ENCODE peak calls at places on chromosomes 2 and 18, in seven cellular contexts. One of them, this sample, is unnamed.

GRCh38 chr18:34976899-34977786 is 64.1 kb upstream of the MAPRE2 start:
- DNase-seq in GM12865: peak
- DNase-seq in AG04449: no peak
- DNase-seq in H1: peak
- DNase-seq in natural killer cell: peak
- DNase-seq in RWPE1: no peak
- DNase-seq in CD4-positive, alpha-beta T cell: peak
- DNase-seq in this sample: peak

GRCh38 chr2:20666364-20667150 is at the start of gene GDF7:
- DNase-seq in H1: peak
- DNase-seq in natural killer cell: no peak
- DNase-seq in AG04449: no peak
- DNase-seq in CD4-positive, alpha-beta T cell: peak
- DNase-seq in RWPE1: no peak
- DNase-seq in GM12865: no peak
- DNase-seq in this sample: no peak

GRCh38 chr2:151029406-151030157 is 232.1 kb downstream of the RBM43 start:
- DNase-seq in RWPE1: no peak
- DNase-seq in GM12865: no peak
- DNase-seq in AG04449: peak
- DNase-seq in natural killer cell: no peak
- DNase-seq in H1: no peak
- DNase-seq in CD4-positive, alpha-beta T cell: no peak
- DNase-seq in this sample: no peak

GRCh38 chr2:145598434-145598833 is 1078.5 kb upstream of the ZEB2 start:
- DNase-seq in GM12865: no peak
- DNase-seq in RWPE1: no peak
- DNase-seq in AG04449: no peak
- DNase-seq in CD4-positive, alpha-beta T cell: no peak
- DNase-seq in natural killer cell: no peak
- DNase-seq in H1: no peak
- DNase-seq in this sample: no peak

GRCh38 chr18:33757037-33757436 is 179.0 kb downstream of the ASXL3 start:
- DNase-seq in CD4-positive, alpha-beta T cell: no peak
- DNase-seq in natural killer cell: no peak
- DNase-seq in H1: no peak
- DNase-seq in AG04449: no peak
- DNase-seq in RWPE1: no peak
- DNase-seq in GM12865: no peak
- DNase-seq in this sample: no peak

GRCh38 chr2:234075521-234075915 is 25.0 kb downstream of the SPP2 start:
- DNase-seq in CD4-positive, alpha-beta T cell: no peak
- DNase-seq in GM12865: no peak
- DNase-seq in AG04449: no peak
- DNase-seq in RWPE1: no peak
- DNase-seq in H1: no peak
- DNase-seq in natural killer cell: no peak
- DNase-seq in this sample: no peak

GRCh38 chr2:101420623-101421022 is 33.3 kb upstream of the CREG2 start:
- DNase-seq in RWPE1: no peak
- DNase-seq in AG04449: no peak
- DNase-seq in natural killer cell: no peak
- DNase-seq in GM12865: no peak
- DNase-seq in H1: no peak
- DNase-seq in CD4-positive, alpha-beta T cell: no peak
- DNase-seq in this sample: no peak

GRCh38 chr18:60893331-60894114 is 439.7 kb upstream of the CDH20 start:
- DNase-seq in H1: no peak
- DNase-seq in RWPE1: no peak
- DNase-seq in AG04449: no peak
- DNase-seq in natural killer cell: no peak
- DNase-seq in GM12865: no peak
- DNase-seq in CD4-positive, alpha-beta T cell: no peak
- DNase-seq in this sample: no peak

GRCh38 chr2:72991980-72992733 is 74.8 kb downstream of the EMX1 start:
- DNase-seq in H1: peak
- DNase-seq in CD4-positive, alpha-beta T cell: no peak
- DNase-seq in GM12865: no peak
- DNase-seq in natural killer cell: no peak
- DNase-seq in RWPE1: no peak
- DNase-seq in AG04449: no peak
- DNase-seq in this sample: peak

GRCh38 chr2:239167011-239167673 is 233.7 kb downstream of the HDAC4 start:
- DNase-seq in CD4-positive, alpha-beta T cell: no peak
- DNase-seq in natural killer cell: no peak
- DNase-seq in AG04449: no peak
- DNase-seq in H1: no peak
- DNase-seq in GM12865: no peak
- DNase-seq in RWPE1: no peak
- DNase-seq in this sample: no peak

GRCh38 chr2:8148260-8148880 is 533.5 kb upstream of the ID2 start:
- DNase-seq in RWPE1: no peak
- DNase-seq in H1: no peak
- DNase-seq in CD4-positive, alpha-beta T cell: no peak
- DNase-seq in GM12865: no peak
- DNase-seq in natural killer cell: no peak
- DNase-seq in AG04449: peak
- DNase-seq in this sample: no peak

GRCh38 chr18:49656098-49656591 is 94.3 kb downstream of the LIPG start:
- DNase-seq in natural killer cell: no peak
- DNase-seq in CD4-positive, alpha-beta T cell: no peak
- DNase-seq in H1: no peak
- DNase-seq in RWPE1: peak
- DNase-seq in GM12865: no peak
- DNase-seq in AG04449: peak
- DNase-seq in this sample: no peak

GRCh38 chr2:223598994-223599645 is 3.0 kb downstream of the SCG2 start:
- DNase-seq in CD4-positive, alpha-beta T cell: no peak
- DNase-seq in H1: no peak
- DNase-seq in RWPE1: no peak
- DNase-seq in AG04449: no peak
- DNase-seq in GM12865: no peak
- DNase-seq in natural killer cell: no peak
- DNase-seq in this sample: no peak

GRCh38 chr2:239103125-239104098 is 255.5 kb downstream of the TWIST2 start:
- DNase-seq in AG04449: no peak
- DNase-seq in GM12865: no peak
- DNase-seq in RWPE1: no peak
- DNase-seq in natural killer cell: no peak
- DNase-seq in H1: peak
- DNase-seq in CD4-positive, alpha-beta T cell: no peak
- DNase-seq in this sample: no peak

GRCh38 chr2:230666885-230667712 is 45.5 kb upstream of the CAB39 start:
- DNase-seq in GM12865: peak
- DNase-seq in RWPE1: peak
- DNase-seq in CD4-positive, alpha-beta T cell: no peak
- DNase-seq in H1: no peak
- DNase-seq in natural killer cell: no peak
- DNase-seq in AG04449: no peak
- DNase-seq in this sample: no peak

GRCh38 chr2:80053522-80054338 is 250.8 kb downstream of the LRRTM1 start:
- DNase-seq in CD4-positive, alpha-beta T cell: no peak
- DNase-seq in natural killer cell: no peak
- DNase-seq in AG04449: no peak
- DNase-seq in RWPE1: peak
- DNase-seq in GM12865: no peak
- DNase-seq in H1: no peak
- DNase-seq in this sample: no peak

GRCh38 chr18:76391746-76392145 is 103.3 kb downstream of the ZNF516 start:
- DNase-seq in AG04449: no peak
- DNase-seq in natural killer cell: no peak
- DNase-seq in H1: no peak
- DNase-seq in RWPE1: no peak
- DNase-seq in CD4-positive, alpha-beta T cell: no peak
- DNase-seq in GM12865: no peak
- DNase-seq in this sample: peak

GRCh38 chr2:100427111-100427510 is 9.6 kb upstream of the CHST10 start:
- DNase-seq in H1: no peak
- DNase-seq in natural killer cell: no peak
- DNase-seq in CD4-positive, alpha-beta T cell: no peak
- DNase-seq in RWPE1: no peak
- DNase-seq in GM12865: no peak
- DNase-seq in AG04449: no peak
- DNase-seq in this sample: no peak

GRCh38 chr2:241728000-241728399 is 6.4 kb upstream of the D2HGDH start:
- DNase-seq in RWPE1: no peak
- DNase-seq in GM12865: no peak
- DNase-seq in CD4-positive, alpha-beta T cell: no peak
- DNase-seq in H1: no peak
- DNase-seq in AG04449: no peak
- DNase-seq in natural killer cell: no peak
- DNase-seq in this sample: no peak

GRCh38 chr2:202671317-202672035 is 36.7 kb downstream of the FAM117B start:
- DNase-seq in GM12865: no peak
- DNase-seq in RWPE1: no peak
- DNase-seq in AG04449: no peak
- DNase-seq in CD4-positive, alpha-beta T cell: no peak
- DNase-seq in H1: no peak
- DNase-seq in natural killer cell: no peak
- DNase-seq in this sample: no peak

GRCh38 chr2:126912201-126912600 is 13.5 kb downstream of the TEX51 start:
- DNase-seq in CD4-positive, alpha-beta T cell: no peak
- DNase-seq in GM12865: no peak
- DNase-seq in H1: peak
- DNase-seq in AG04449: no peak
- DNase-seq in RWPE1: no peak
- DNase-seq in natural killer cell: no peak
- DNase-seq in this sample: no peak

GRCh38 chr2:148258124-148258523 is 237.2 kb downstream of the MBD5 start:
- DNase-seq in AG04449: no peak
- DNase-seq in H1: no peak
- DNase-seq in RWPE1: no peak
- DNase-seq in natural killer cell: no peak
- DNase-seq in CD4-positive, alpha-beta T cell: no peak
- DNase-seq in GM12865: no peak
- DNase-seq in this sample: no peak

GRCh38 chr18:59477849-59478248 is 118.8 kb upstream of the LMAN1 start:
- DNase-seq in AG04449: no peak
- DNase-seq in CD4-positive, alpha-beta T cell: no peak
- DNase-seq in GM12865: no peak
- DNase-seq in H1: no peak
- DNase-seq in RWPE1: no peak
- DNase-seq in natural killer cell: no peak
- DNase-seq in this sample: no peak

GRCh38 chr2:11873346-11873745 is 126.9 kb downstream of the LPIN1 start:
- DNase-seq in AG04449: no peak
- DNase-seq in natural killer cell: no peak
- DNase-seq in CD4-positive, alpha-beta T cell: no peak
- DNase-seq in RWPE1: no peak
- DNase-seq in GM12865: no peak
- DNase-seq in H1: peak
- DNase-seq in this sample: no peak

DNA sequence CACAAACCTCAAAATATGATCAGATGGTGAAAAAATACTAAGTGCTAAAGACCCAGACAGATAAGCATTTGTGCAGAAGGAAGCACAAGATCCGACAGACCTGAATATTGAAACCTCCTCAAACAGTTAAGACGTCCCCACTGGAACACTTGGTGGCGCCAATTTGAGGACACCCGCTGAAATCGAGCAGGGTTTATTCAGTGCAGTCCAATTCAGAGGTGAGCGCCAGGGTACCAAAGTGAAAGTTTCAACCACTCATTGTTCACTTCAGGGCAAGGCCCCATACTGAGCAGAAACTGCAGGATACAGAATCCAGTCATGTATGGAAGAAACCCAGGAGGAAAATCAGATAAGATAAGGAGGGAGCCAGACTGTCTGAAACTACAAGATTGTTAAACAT is 417.6 kb downstream of the LRRTM4 start:
- DNase-seq in H1: no peak
- DNase-seq in RWPE1: no peak
- DNase-seq in AG04449: no peak
- DNase-seq in natural killer cell: no peak
- DNase-seq in CD4-positive, alpha-beta T cell: no peak
- DNase-seq in GM12865: no peak
- DNase-seq in this sample: no peak
- TF ChIP-seq CTCF in H1: peak
- TF ChIP-seq CTCF in RWPE1: no peak
- TF ChIP-seq CTCF in AG04449: no peak
- TF ChIP-seq CTCF in natural killer cell: no peak
- TF ChIP-seq CTCF in CD4-positive, alpha-beta T cell: no peak
- TF ChIP-seq CTCF in GM12865: no peak
- TF ChIP-seq CTCF in this sample: no peak

GRCh38 chr18:52002600-52002999 is 337.4 kb upstream of the DCC start:
- DNase-seq in CD4-positive, alpha-beta T cell: no peak
- DNase-seq in H1: no peak
- DNase-seq in GM12865: no peak
- DNase-seq in AG04449: no peak
- DNase-seq in RWPE1: no peak
- DNase-seq in natural killer cell: no peak
- DNase-seq in this sample: no peak

GRCh38 chr18:52008330-52008729 is 331.7 kb upstream of the DCC start:
- DNase-seq in RWPE1: no peak
- DNase-seq in CD4-positive, alpha-beta T cell: no peak
- DNase-seq in H1: no peak
- DNase-seq in AG04449: no peak
- DNase-seq in natural killer cell: no peak
- DNase-seq in GM12865: no peak
- DNase-seq in this sample: no peak

GRCh38 chr18:52009958-52010357 is 330.0 kb upstream of the DCC start:
- DNase-seq in natural killer cell: no peak
- DNase-seq in GM12865: no peak
- DNase-seq in H1: no peak
- DNase-seq in CD4-positive, alpha-beta T cell: no peak
- DNase-seq in RWPE1: no peak
- DNase-seq in AG04449: no peak
- DNase-seq in this sample: no peak

DNA sequence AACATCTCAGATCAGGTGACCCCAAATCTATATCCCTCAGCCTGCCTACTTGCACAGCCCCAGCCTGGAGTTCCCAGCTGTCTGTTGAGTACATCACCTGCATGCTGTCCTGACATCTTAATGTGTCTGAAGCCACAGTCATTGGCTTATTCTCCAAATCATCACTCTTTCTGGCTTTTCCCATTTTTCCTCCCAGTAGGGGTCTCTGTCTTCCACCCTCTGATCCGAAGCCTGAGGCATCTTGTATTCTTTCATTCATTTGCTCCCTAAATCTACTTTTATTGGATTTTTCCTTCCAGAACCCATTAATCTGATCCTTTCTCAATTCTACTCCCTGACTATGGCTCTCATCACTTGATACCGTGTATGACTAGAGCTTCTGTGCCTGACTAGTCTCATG is 332.9 kb upstream of the DCC start:
- DNase-seq in CD4-positive, alpha-beta T cell: no peak
- DNase-seq in H1: no peak
- DNase-seq in natural killer cell: no peak
- DNase-seq in AG04449: no peak
- DNase-seq in GM12865: no peak
- DNase-seq in RWPE1: no peak
- DNase-seq in this sample: no peak
- TF ChIP-seq CTCF in CD4-positive, alpha-beta T cell: no peak
- TF ChIP-seq CTCF in H1: no peak
- TF ChIP-seq CTCF in natural killer cell: no peak
- TF ChIP-seq CTCF in AG04449: no peak
- TF ChIP-seq CTCF in GM12865: no peak
- TF ChIP-seq CTCF in RWPE1: no peak
- TF ChIP-seq CTCF in this sample: no peak

GRCh38 chr18:70513502-70514171 is 224.8 kb downstream of the SOCS6 start:
- DNase-seq in natural killer cell: no peak
- DNase-seq in H1: no peak
- DNase-seq in CD4-positive, alpha-beta T cell: no peak
- DNase-seq in RWPE1: no peak
- DNase-seq in GM12865: no peak
- DNase-seq in AG04449: no peak
- DNase-seq in this sample: no peak
- TF ChIP-seq CTCF in natural killer cell: no peak
- TF ChIP-seq CTCF in H1: no peak
- TF ChIP-seq CTCF in CD4-positive, alpha-beta T cell: no peak
- TF ChIP-seq CTCF in RWPE1: no peak
- TF ChIP-seq CTCF in GM12865: no peak
- TF ChIP-seq CTCF in AG04449: no peak
- TF ChIP-seq CTCF in this sample: no peak

GRCh38 chr2:199258291-199258690 is 199.4 kb downstream of the SATB2 start:
- DNase-seq in natural killer cell: no peak
- DNase-seq in AG04449: no peak
- DNase-seq in H1: no peak
- DNase-seq in RWPE1: no peak
- DNase-seq in GM12865: peak
- DNase-seq in CD4-positive, alpha-beta T cell: no peak
- DNase-seq in this sample: no peak
- TF ChIP-seq CTCF in natural killer cell: no peak
- TF ChIP-seq CTCF in AG04449: peak
- TF ChIP-seq CTCF in H1: no peak
- TF ChIP-seq CTCF in RWPE1: no peak
- TF ChIP-seq CTCF in GM12865: peak
- TF ChIP-seq CTCF in CD4-positive, alpha-beta T cell: no peak
- TF ChIP-seq CTCF in this sample: peak